ENCODE peak calls at places on chromosomes 7 and 10, in five cellular contexts. W is neuronal stem cell, M is aorta, Y is heart right ventricle, V is GM23248. D is an unnamed sample.

GRCh38 chr10:111103196-111103595 is 26.4 kb downstream of the ADRA2A start:
- DNase-seq in W (no peak), M (peak), Y (no peak), V (no peak), D (no peak)

GRCh38 chr7:156764016-156764669 is 123.6 kb downstream of the RNF32 start:
- DNase-seq in W (no peak), M (peak), Y (peak), V (peak), D (peak)

GRCh38 chr7:151690597-151690996 is 170.9 kb upstream of the RHEB start:
- DNase-seq in W (no peak), M (peak), Y (no peak), V (peak), D (no peak)

GRCh38 chr10:12427276-12427675 is 77.9 kb downstream of the CAMK1D start:
- DNase-seq in W (no peak), M (no peak), Y (no peak), V (no peak), D (no peak)

GRCh38 chr10:86753638-86754434 is 2.6 kb upstream of the BMPR1A start:
- DNase-seq in W (no peak), M (no peak), Y (no peak), V (no peak), D (no peak)

GRCh38 chr7:140591178-140591902 is 49.3 kb downstream of the DENND2A start:
- DNase-seq in W (no peak), M (no peak), Y (no peak), V (peak), D (no peak)

GRCh38 chr7:131074043-131074442 is 253.6 kb upstream of the MKLN1 start:
- DNase-seq in W (no peak), M (no peak), Y (no peak), V (no peak), D (no peak)

GRCh38 chr10:124381011-124381591 is 37.6 kb downstream of the OAT start:
- DNase-seq in W (no peak), M (peak), Y (no peak), V (no peak), D (no peak)

GRCh38 chr10:96850825-96851224 is 18.7 kb downstream of the LCOR start:
- DNase-seq in W (no peak), M (no peak), Y (no peak), V (peak), D (peak)

GRCh38 chr7:10802526-10802925 is 171.1 kb upstream of the PHF14 start:
- DNase-seq in W (no peak), M (no peak), Y (no peak), V (peak), D (no peak)

GRCh38 chr7:1341361-1341675 is 108.6 kb downstream of the UNCX start:
- DNase-seq in W (no peak), M (no peak), Y (no peak), V (no peak), D (no peak)

GRCh38 chr7:43700059-43700501 is 29.2 kb downstream of the COA1 start:
- DNase-seq in W (peak), M (no peak), Y (no peak), V (peak), D (no peak)

GRCh38 chr7:39656415-39656814 is 33.0 kb downstream of the RALA start:
- DNase-seq in W (no peak), M (no peak), Y (no peak), V (no peak), D (no peak)

GRCh38 chr7:45237788-45238461 is 80.3 kb downstream of the RAMP3 start:
- DNase-seq in W (no peak), M (no peak), Y (no peak), V (no peak), D (no peak)

GRCh38 chr10:2968401-2968800 is 98.9 kb upstream of the PFKP start:
- DNase-seq in W (no peak), M (no peak), Y (no peak), V (peak), D (peak)

GRCh38 chr10:132325969-132326889 is 5.8 kb upstream of the LRRC27 start:
- DNase-seq in W (no peak), M (peak), Y (no peak), V (peak), D (no peak)

GRCh38 chr10:36608866-36609265 is 516.5 kb upstream of the ANKRD30A start:
- DNase-seq in W (no peak), M (no peak), Y (no peak), V (no peak), D (no peak)

GRCh38 chr7:155205368-155206285 is 92.1 kb upstream of the INSIG1 start:
- DNase-seq in W (no peak), M (peak), Y (peak), V (peak), D (peak)

GRCh38 chr7:101564778-101565211 is 64.3 kb downstream of the MYL10 start:
- DNase-seq in W (peak), M (no peak), Y (no peak), V (peak), D (no peak)

GRCh38 chr7:30476401-30477145 is 2.0 kb downstream of the NOD1 start:
- DNase-seq in W (no peak), M (no peak), Y (no peak), V (peak), D (no peak)

GRCh38 chr7:150975536-150976285 is 2.4 kb downstream of the KCNH2 start:
- DNase-seq in W (no peak), M (no peak), Y (no peak), V (no peak), D (no peak)

GRCh38 chr7:1149351-1149794 is 10.6 kb downstream of the ZFAND2A start:
- DNase-seq in W (no peak), M (peak), Y (no peak), V (no peak), D (no peak)

GRCh38 chr10:90847436-90847835 is 10.4 kb downstream of the HTR7 start:
- DNase-seq in W (no peak), M (no peak), Y (no peak), V (peak), D (no peak)

GRCh38 chr10:133444342-133445267 is 9.1 kb upstream of the SCART1 start:
- DNase-seq in W (no peak), M (peak), Y (no peak), V (no peak), D (no peak)

GRCh38 chr7:158111906-158112570 is 475.6 kb downstream of the PTPRN2 start:
- DNase-seq in W (no peak), M (peak), Y (no peak), V (no peak), D (no peak)

GRCh38 chr10:78462221-78462620 is 428.6 kb downstream of the RPS24 start:
- DNase-seq in W (no peak), M (no peak), Y (no peak), V (no peak), D (no peak)

GRCh38 chr7:40009301-40009700 is 59.2 kb downstream of the CDK13 start:
- DNase-seq in W (no peak), M (no peak), Y (no peak), V (peak), D (no peak)

GRCh38 chr10:28593811-28594210 is 60.9 kb downstream of the WAC start:
- DNase-seq in W (no peak), M (no peak), Y (no peak), V (no peak), D (no peak)

GRCh38 chr7:127239814-127240213 is 12.9 kb downstream of the GRM8 start:
- DNase-seq in W (no peak), M (no peak), Y (no peak), V (no peak), D (no peak)

GRCh38 chr10:92177546-92177945 is 113.3 kb downstream of the CPEB3 start:
- DNase-seq in W (no peak), M (no peak), Y (no peak), V (no peak), D (no peak)

GRCh38 chr10:92180326-92180881 is 110.5 kb downstream of the CPEB3 start:
- DNase-seq in W (no peak), M (no peak), Y (no peak), V (no peak), D (no peak)

GRCh38 chr10:92173996-92174395 is 116.9 kb downstream of the CPEB3 start:
- DNase-seq in W (peak), M (no peak), Y (no peak), V (no peak), D (no peak)

DNA sequence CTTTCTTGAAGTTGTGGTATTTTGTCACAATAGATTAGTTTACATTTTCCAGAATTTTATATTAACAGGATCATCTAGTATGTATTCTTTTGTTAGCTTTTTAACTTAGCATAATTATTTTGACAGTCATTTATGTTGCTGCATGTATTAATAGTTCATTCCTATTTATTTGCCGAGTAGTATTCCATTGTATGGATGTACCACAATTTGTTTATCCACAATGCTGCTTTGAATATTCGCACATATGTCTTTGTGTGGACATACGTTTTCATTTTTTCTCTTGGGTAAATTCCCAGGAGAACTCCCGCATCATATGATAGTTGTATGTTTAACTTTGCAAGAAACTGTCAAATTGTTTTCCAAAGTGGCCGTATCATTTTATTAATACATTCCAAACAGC is 115.7 kb downstream of the CPEB3 start:
- DNase-seq in W (no peak), M (no peak), Y (no peak), V (no peak), D (no peak)
- H3K4me3 ChIP-seq in W (no peak), M (no peak), Y (no peak), V (no peak), D (no peak)

DNA sequence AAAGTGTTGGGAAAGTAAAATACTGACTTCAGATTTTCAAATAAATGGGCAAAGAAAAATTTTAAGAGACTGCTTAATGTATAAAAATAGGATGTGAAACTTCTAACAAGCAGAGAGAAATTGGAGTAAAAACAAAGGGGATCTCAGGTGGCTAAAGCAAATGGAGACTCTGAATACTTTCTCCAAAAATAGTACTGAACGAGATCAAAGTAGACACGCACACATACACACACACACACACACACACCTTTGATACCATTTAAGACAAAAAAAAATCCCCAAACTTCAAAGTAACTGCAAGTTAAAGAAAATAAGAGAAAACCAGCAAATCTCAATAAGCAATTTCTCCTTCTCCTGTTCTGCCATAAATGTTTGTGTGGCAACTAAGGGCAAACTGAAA is 307.3 kb downstream of the CRPPA start:
- DNase-seq in W (no peak), M (no peak), Y (no peak), V (no peak), D (no peak)
- H3K4me3 ChIP-seq in W (no peak), M (no peak), Y (no peak), V (no peak), D (no peak)

GRCh38 chr10:77377034-77377433 is 260.6 kb downstream of the KCNMA1 start:
- DNase-seq in W (no peak), M (no peak), Y (no peak), V (peak), D (no peak)

GRCh38 chr10:77378950-77379349 is 258.7 kb downstream of the KCNMA1 start:
- DNase-seq in W (no peak), M (no peak), Y (no peak), V (no peak), D (no peak)

GRCh38 chr10:77374189-77374656 is 263.4 kb downstream of the KCNMA1 start:
- DNase-seq in W (no peak), M (no peak), Y (no peak), V (no peak), D (no peak)

GRCh38 chr10:77380723-77381122 is 256.9 kb downstream of the KCNMA1 start:
- DNase-seq in W (no peak), M (no peak), Y (no peak), V (no peak), D (no peak)

DNA sequence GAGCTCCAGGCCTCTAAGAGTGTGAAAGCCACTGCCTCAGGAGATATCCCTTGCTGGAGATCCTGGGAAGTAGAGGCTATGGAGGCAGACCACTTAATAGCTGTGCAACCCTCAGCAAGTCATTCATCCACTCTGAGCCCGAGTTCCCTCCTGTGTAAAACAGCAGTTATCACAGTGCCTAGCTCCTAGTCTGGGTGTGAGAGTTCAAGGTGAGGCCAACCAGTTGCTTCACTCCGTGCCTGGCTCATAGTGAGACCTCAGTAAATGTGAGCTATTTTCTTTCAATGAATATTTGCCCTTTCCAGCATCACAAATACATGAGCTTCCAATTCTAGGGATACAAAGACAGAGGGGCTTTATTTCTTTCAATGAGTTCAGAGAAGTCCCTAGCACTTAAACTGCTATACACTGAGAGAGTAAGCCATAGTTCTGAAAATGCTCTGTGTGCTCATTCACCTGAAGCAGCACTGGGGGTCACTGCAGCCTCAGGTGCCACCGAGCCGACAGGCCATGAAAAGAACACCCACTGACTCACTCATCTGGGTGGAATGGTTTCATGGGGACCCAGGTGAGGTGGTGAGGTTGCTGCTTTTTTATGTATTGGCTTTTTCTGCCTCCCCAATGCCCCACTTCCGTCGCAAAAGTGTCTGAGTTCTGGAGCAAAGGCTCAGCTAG is 259.8 kb downstream of the KCNMA1 start:
- DNase-seq in W (no peak), M (no peak), Y (no peak), V (no peak), D (no peak)
- H3K4me3 ChIP-seq in W (no peak), M (no peak), Y (no peak), V (no peak), D (no peak)

GRCh38 chr10:113381906-113382562 is 170.8 kb upstream of the HABP2 start:
- DNase-seq in W (no peak), M (no peak), Y (no peak), V (peak), D (peak)
- H3K4me3 ChIP-seq in W (no peak), M (no peak), Y (peak), V (peak), D (peak)

D was measured in AG09309.